ENCODE peak calls at places on chromosome 9, in four cellular contexts. One of them, this sample, is unnamed.

GRCh38 chr9:129834489-129835127 is 467 bp downstream of the C9orf78 start:
- DNase-seq in HepG2: peak
- DNase-seq in K562: peak
- DNase-seq in A549: peak
- DNase-seq in this sample: no peak

GRCh38 chr9:82354260-82354659 is 365.7 kb downstream of the SPATA31D1 start:
- DNase-seq in A549: no peak
- DNase-seq in K562: no peak
- DNase-seq in HepG2: no peak
- DNase-seq in this sample: no peak

GRCh38 chr9:115262952-115263351 is 145.0 kb upstream of the TNC start:
- DNase-seq in A549: no peak
- DNase-seq in K562: no peak
- DNase-seq in HepG2: no peak
- DNase-seq in this sample: no peak

GRCh38 chr9:69583641-69584234 is 88.4 kb downstream of the APBA1 start:
- DNase-seq in K562: no peak
- DNase-seq in A549: no peak
- DNase-seq in HepG2: no peak
- DNase-seq in this sample: no peak

GRCh38 chr9:81318571-81318970 is 370.8 kb downstream of the TLE1 start:
- DNase-seq in A549: peak
- DNase-seq in K562: no peak
- DNase-seq in HepG2: peak
- DNase-seq in this sample: no peak

GRCh38 chr9:12797037-12797436 is 22.2 kb downstream of the LURAP1L start:
- DNase-seq in A549: no peak
- DNase-seq in HepG2: no peak
- DNase-seq in K562: no peak
- DNase-seq in this sample: no peak

GRCh38 chr9:116190997-116191396 is 37.4 kb downstream of the PAPPA start:
- DNase-seq in HepG2: no peak
- DNase-seq in A549: peak
- DNase-seq in K562: no peak
- DNase-seq in this sample: no peak

GRCh38 chr9:87467187-87467586 is 30.5 kb upstream of the DAPK1 start:
- DNase-seq in K562: no peak
- DNase-seq in A549: no peak
- DNase-seq in HepG2: no peak
- DNase-seq in this sample: no peak

GRCh38 chr9:113516840-113517577 is 53.5 kb downstream of the RGS3 start:
- DNase-seq in K562: no peak
- DNase-seq in HepG2: no peak
- DNase-seq in A549: no peak
- DNase-seq in this sample: peak

GRCh38 chr9:122526602-122527001 is 491 bp downstream of the OR1N1 start:
- DNase-seq in A549: no peak
- DNase-seq in HepG2: no peak
- DNase-seq in K562: no peak
- DNase-seq in this sample: no peak

GRCh38 chr9:112059980-112060348 is 115.1 kb downstream of the SUSD1 start:
- DNase-seq in A549: no peak
- DNase-seq in HepG2: no peak
- DNase-seq in K562: peak
- DNase-seq in this sample: no peak

DNA sequence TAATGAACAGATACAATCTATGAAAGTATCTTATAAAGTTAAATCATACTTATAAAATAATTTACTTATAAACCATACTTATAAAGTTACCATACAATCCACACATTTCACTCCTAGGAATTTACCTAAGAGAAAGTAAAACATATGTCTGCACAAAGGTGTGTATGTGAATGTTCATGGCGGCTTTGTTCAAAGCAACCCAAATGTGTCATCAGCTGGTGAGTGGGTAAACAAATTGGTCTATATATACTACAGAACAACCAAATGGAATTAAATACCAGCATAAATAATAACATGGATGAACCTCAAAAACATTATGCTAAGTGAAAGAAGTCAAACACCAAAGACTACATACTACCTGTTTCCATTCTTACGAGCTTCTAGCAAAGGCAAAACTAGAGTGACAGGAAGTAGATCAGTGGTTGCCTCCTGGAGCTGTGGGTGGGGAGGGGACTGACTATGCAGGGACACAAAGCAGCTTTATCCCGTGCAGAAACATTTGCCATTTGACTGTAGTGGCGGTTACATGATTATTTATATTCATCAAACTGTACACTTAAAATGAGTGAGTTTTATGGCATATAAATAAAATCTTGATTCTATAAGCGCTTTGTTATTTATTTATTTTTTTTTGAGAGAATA is 10.6 kb downstream of the TRAF1 start:
- DNase-seq in HepG2: no peak
- DNase-seq in A549: no peak
- DNase-seq in K562: no peak
- DNase-seq in this sample: no peak
- H3K27ac ChIP-seq in HepG2: no peak
- H3K27ac ChIP-seq in A549: no peak
- H3K27ac ChIP-seq in K562: no peak
- H3K27ac ChIP-seq in this sample: no peak

GRCh38 chr9:128456613-128457061 is 831 bp downstream of the ODF2 start:
- DNase-seq in K562: peak
- DNase-seq in A549: peak
- DNase-seq in HepG2: peak
- DNase-seq in this sample: no peak

GRCh38 chr9:128454991-128455390 is 815 bp upstream of the ODF2 start:
- DNase-seq in K562: no peak
- DNase-seq in HepG2: peak
- DNase-seq in A549: no peak
- DNase-seq in this sample: no peak

GRCh38 chr9:128457207-128457606 is 1.4 kb downstream of the ODF2 start:
- DNase-seq in K562: no peak
- DNase-seq in A549: no peak
- DNase-seq in HepG2: no peak
- DNase-seq in this sample: no peak

GRCh38 chr9:128459011-128459410 is 3.2 kb downstream of the ODF2 start:
- DNase-seq in HepG2: no peak
- DNase-seq in K562: no peak
- DNase-seq in A549: no peak
- DNase-seq in this sample: no peak

GRCh38 chr9:128455849-128456612 is at the start of gene ODF2:
- DNase-seq in HepG2: peak
- DNase-seq in A549: peak
- DNase-seq in K562: peak
- DNase-seq in this sample: peak
- TF ChIP-seq REST in HepG2: no peak
- TF ChIP-seq REST in A549: no peak
- TF ChIP-seq REST in K562: no peak
- TF ChIP-seq REST in this sample: no peak

GRCh38 chr9:8733096-8733954 is 933.7 kb upstream of the DMAC1 start:
- DNase-seq in A549: no peak
- DNase-seq in HepG2: no peak
- DNase-seq in K562: no peak
- DNase-seq in this sample: no peak
- TF ChIP-seq MYC in A549: no peak
- TF ChIP-seq MYC in HepG2: no peak
- TF ChIP-seq MYC in K562: no peak
- TF ChIP-seq MYC in this sample: no peak

GRCh38 chr9:5392285-5392684 is 45.4 kb downstream of the PLGRKT start:
- DNase-seq in K562: no peak
- DNase-seq in HepG2: no peak
- DNase-seq in A549: no peak
- DNase-seq in this sample: no peak

GRCh38 chr9:5384436-5384835 is 44.8 kb upstream of the RLN1 start:
- DNase-seq in K562: no peak
- DNase-seq in A549: no peak
- DNase-seq in HepG2: no peak
- DNase-seq in this sample: no peak

GRCh38 chr9:5393497-5393896 is 44.2 kb downstream of the PLGRKT start:
- DNase-seq in HepG2: no peak
- DNase-seq in A549: no peak
- DNase-seq in K562: no peak
- DNase-seq in this sample: no peak

GRCh38 chr9:5388026-5388806 is 48.5 kb upstream of the RLN1 start:
- DNase-seq in A549: no peak
- DNase-seq in HepG2: no peak
- DNase-seq in K562: no peak
- DNase-seq in this sample: no peak

GRCh38 chr9:5389109-5389732 is 48.5 kb downstream of the PLGRKT start:
- DNase-seq in K562: peak
- DNase-seq in A549: no peak
- DNase-seq in HepG2: no peak
- DNase-seq in this sample: peak
- H3K27ac ChIP-seq in K562: no peak
- H3K27ac ChIP-seq in A549: no peak
- H3K27ac ChIP-seq in HepG2: no peak
- H3K27ac ChIP-seq in this sample: no peak